ENCODE peak calls at places on chromosomes 5 and 9, in four cellular contexts. M is WTC11, S is HepG2, W is GM12878. V is an unnamed sample.

GRCh38 chr5:58450018-58450417 is 9.9 kb downstream of the PLK2 start:
- DNase-seq in M (no peak), S (no peak), W (no peak), V (no peak)

GRCh38 chr9:129307227-129307970 is 129.3 kb upstream of the IER5L start:
- DNase-seq in M (no peak), S (peak), W (no peak), V (no peak)

GRCh38 chr9:8234286-8234819 is 434.8 kb upstream of the DMAC1 start:
- DNase-seq in M (peak), S (no peak), W (no peak), V (no peak)

GRCh38 chr5:74275204-74275992 is 365.1 kb downstream of the ENC1 start:
- DNase-seq in M (no peak), S (no peak), W (no peak), V (no peak)

GRCh38 chr9:2664675-2665065 is 43.1 kb downstream of the VLDLR start:
- DNase-seq in M (no peak), S (no peak), W (no peak), V (no peak)

GRCh38 chr5:128629162-128629561 is 91.1 kb upstream of the FBN2 start:
- DNase-seq in M (no peak), S (no peak), W (no peak), V (no peak)

GRCh38 chr5:127615916-127616315 is 33.0 kb upstream of the CTXN3 start:
- DNase-seq in M (no peak), S (no peak), W (no peak), V (no peak)

GRCh38 chr5:52995914-52996313 is 6.8 kb downstream of the ITGA2 start:
- DNase-seq in M (no peak), S (no peak), W (no peak), V (no peak)

GRCh38 chr9:93483497-93483896 is 30.1 kb upstream of the FAM120AOS start:
- DNase-seq in M (no peak), S (no peak), W (no peak), V (no peak)

GRCh38 chr9:137456061-137456863 is 2.9 kb downstream of the NSMF start:
- DNase-seq in M (no peak), S (no peak), W (no peak), V (no peak)

GRCh38 chr5:88824892-88825781 is 57.8 kb downstream of the MEF2C start:
- DNase-seq in M (no peak), S (no peak), W (no peak), V (no peak)

GRCh38 chr9:124595743-124596142 is 88.5 kb upstream of the NR5A1 start:
- DNase-seq in M (no peak), S (peak), W (no peak), V (peak)

GRCh38 chr5:113864437-113864836 is 350.9 kb downstream of the YTHDC2 start:
- DNase-seq in M (no peak), S (no peak), W (no peak), V (no peak)

GRCh38 chr5:168681556-168682183 is 102.5 kb upstream of the PANK3 start:
- DNase-seq in M (no peak), S (peak), W (no peak), V (no peak)

GRCh38 chr5:159099049-159099760 is 511 bp downstream of the EBF1 start:
- DNase-seq in M (peak), S (no peak), W (no peak), V (peak)

GRCh38 chr5:134568761-134569725 is 43.6 kb downstream of the JADE2 start:
- DNase-seq in M (no peak), S (no peak), W (no peak), V (no peak)

GRCh38 chr5:1183424-1184162 is 17.8 kb upstream of the SLC6A19 start:
- DNase-seq in M (no peak), S (no peak), W (no peak), V (no peak)

GRCh38 chr5:144313147-144313726 is 142.6 kb downstream of the KCTD16 start:
- DNase-seq in M (no peak), S (no peak), W (no peak), V (no peak)

GRCh38 chr5:53027913-53028312 is 38.8 kb downstream of the ITGA2 start:
- DNase-seq in M (no peak), S (no peak), W (no peak), V (no peak)

GRCh38 chr5:13658761-13659160 is 285.7 kb downstream of the DNAH5 start:
- DNase-seq in M (no peak), S (no peak), W (no peak), V (no peak)

DNA sequence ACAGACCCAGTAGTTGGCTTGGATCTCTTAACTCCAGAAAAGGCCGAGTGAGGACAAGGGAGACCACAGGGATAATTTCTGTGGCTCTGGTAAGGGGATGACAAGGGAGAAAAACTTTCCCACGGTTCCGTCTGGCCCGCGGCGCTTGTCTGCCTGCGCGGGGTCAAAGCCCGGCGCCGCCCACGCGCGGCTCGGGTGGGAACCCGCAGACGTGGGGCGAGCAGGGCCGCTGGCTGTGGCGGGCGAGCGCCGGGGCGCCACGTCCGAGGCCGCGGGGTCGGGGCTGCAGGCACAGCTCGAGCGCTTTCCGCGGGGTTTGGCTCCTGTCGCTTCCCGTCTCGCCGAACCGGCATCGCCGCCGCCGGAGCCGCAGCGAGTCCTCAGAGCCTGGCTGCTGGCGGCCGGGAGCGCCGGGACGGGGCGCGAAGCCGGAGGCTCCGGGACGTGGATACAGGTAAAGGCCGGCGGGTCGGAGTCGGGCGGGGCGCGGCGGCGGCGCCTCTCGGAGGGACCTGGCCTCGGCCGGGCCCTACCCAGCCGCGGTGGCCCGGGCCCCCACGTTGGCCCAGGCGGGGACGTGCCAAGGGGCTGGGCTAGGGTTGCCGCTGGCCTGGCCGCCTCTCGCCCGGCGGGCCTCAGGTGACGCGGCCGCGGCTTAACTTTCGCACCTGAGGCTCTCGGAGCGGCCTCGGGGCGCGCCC is at the start of gene RNF180:
- DNase-seq in M (peak), S (no peak), W (no peak), V (no peak)
- TF ChIP-seq NR2C2 in M (no peak), S (no peak), W (no peak), V (no peak)

DNA sequence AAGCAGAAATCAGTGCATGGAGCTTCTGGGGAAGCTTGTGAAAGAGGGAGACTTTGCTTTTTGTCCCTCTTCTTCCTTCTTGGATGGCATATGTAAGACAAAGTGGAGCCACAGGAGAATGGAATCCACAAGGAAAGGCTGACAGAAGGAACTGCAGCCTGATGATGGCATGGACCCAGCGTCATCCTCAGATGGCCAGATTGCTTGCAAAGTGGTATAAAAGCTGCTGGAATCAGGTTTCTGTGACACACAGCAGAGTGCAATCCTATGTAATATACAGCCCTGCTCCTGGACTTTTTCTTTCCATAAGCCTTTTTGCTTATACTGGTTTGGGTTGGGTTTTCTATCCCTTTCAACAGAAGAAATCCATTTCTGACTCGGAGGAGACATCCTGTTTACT is 31.5 kb upstream of the SPARC start:
- DNase-seq in M (no peak), S (no peak), W (no peak), V (no peak)
- TF ChIP-seq NR2C2 in M (no peak), S (no peak), W (no peak), V (no peak)

GRCh38 chr9:110303136-110303535 is 34.5 kb downstream of the TXNDC8 start:
- DNase-seq in M (no peak), S (no peak), W (no peak), V (no peak)
- TF ChIP-seq NR2C2 in M (no peak), S (no peak), W (no peak), V (peak)

DNA sequence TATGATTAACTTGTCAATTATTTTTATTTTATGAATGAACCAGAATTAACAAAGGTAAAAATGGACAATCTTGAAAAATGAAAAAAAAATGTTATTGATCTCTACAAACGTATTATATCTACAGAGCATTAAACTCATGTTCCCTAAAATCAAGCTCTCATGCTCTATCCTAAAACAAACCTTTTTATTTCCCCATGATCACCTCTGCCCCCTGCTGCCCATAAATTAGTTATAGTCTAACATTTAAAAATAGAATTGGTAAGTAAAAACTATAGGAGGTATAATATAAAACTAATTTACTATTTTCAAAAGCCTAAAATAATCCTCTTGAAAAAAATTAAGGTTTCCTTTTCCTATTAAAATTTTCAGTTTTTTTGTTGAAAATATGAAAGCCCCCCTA is 168.0 kb upstream of the POU5F2 start:
- DNase-seq in M (no peak), S (no peak), W (no peak), V (no peak)
- TF ChIP-seq NR2C2 in M (no peak), S (no peak), W (no peak), V (no peak)

GRCh38 chr9:114364528-114365041 is 23.2 kb downstream of the AKNA start:
- DNase-seq in M (no peak), S (no peak), W (no peak), V (no peak)

GRCh38 chr9:114361542-114361941 is 26.2 kb downstream of the AKNA start:
- DNase-seq in M (no peak), S (no peak), W (no peak), V (no peak)

GRCh38 chr9:114363424-114363823 is 24.4 kb downstream of the AKNA start:
- DNase-seq in M (no peak), S (no peak), W (no peak), V (no peak)

GRCh38 chr9:114364123-114364522 is 23.7 kb downstream of the AKNA start:
- DNase-seq in M (no peak), S (peak), W (no peak), V (no peak)

GRCh38 chr9:114362394-114362793 is 25.4 kb downstream of the AKNA start:
- DNase-seq in M (no peak), S (no peak), W (no peak), V (no peak)
- TF ChIP-seq NR2C2 in M (no peak), S (no peak), W (no peak), V (no peak)